ENCODE peak calls at places on chromosomes 4 and X, in five cellular contexts. H is T-cell; K is fibroblast of the aortic adventitia; A is left ventricle myocardium superior; R is effector memory CD4-positive, alpha-beta T cell. N is an unnamed sample.

GRCh38 chrX:120731386-120731785 is 101.5 kb upstream of the C1GALT1C1 start:
- DNase-seq in H (no peak), K (no peak), A (no peak), R (no peak), N (no peak)

GRCh38 chrX:74080165-74080564 is 223.8 kb upstream of the ZCCHC13 start:
- DNase-seq in H (no peak), K (no peak), A (no peak), R (no peak), N (no peak)

GRCh38 chr4:77990456-77990855 is 66.7 kb upstream of the FRAS1 start:
- DNase-seq in H (no peak), K (peak), A (no peak), R (no peak), N (no peak)

GRCh38 chrX:124346877-124347241 is 496 bp downstream of the SH2D1A start:
- DNase-seq in H (no peak), K (no peak), A (no peak), R (no peak), N (no peak)

GRCh38 chr4:160180206-160180605 is 1077.3 kb downstream of the RAPGEF2 start:
- DNase-seq in H (no peak), K (no peak), A (no peak), R (no peak), N (no peak)

GRCh38 chr4:7362341-7362740 is 72.4 kb downstream of the PSAPL1 start:
- DNase-seq in H (no peak), K (no peak), A (no peak), R (no peak), N (no peak)

GRCh38 chr4:4789462-4789861 is 70.0 kb upstream of the MSX1 start:
- DNase-seq in H (no peak), K (no peak), A (no peak), R (no peak), N (no peak)

GRCh38 chr4:34854451-34854850 is 1389.9 kb downstream of the ARAP2 start:
- DNase-seq in H (no peak), K (no peak), A (no peak), R (no peak), N (no peak)

GRCh38 chr4:82900016-82900334 is 560 bp upstream of the THAP9 start:
- DNase-seq in H (no peak), K (no peak), A (no peak), R (no peak), N (no peak)

GRCh38 chr4:16597829-16598228 is 300.6 kb downstream of the LDB2 start:
- DNase-seq in H (no peak), K (peak), A (no peak), R (no peak), N (no peak)

GRCh38 chr4:145734576-145735329 is 54.8 kb downstream of the C4orf51 start:
- DNase-seq in H (no peak), K (peak), A (peak), R (no peak), N (no peak)